ENCODE peak calls at places on chromosomes 11 and 22, in seven cellular contexts. A, I, N, S, D, G and Y are unnamed samples. For H3K27me3, the result is how much of the 10 kb centered on the place peaks cover.

GRCh38 chr22:40668611-40669390 is 10.5 kb upstream of the MCHR1 start:
- DNase-seq in D (peak), S (no peak), N (no peak), A (peak), G (no peak), I (no peak), Y (no peak)

GRCh38 chr11:123404626-123405025 is 25.4 kb upstream of the GRAMD1B start:
- DNase-seq in S (peak), N (no peak), A (no peak), I (no peak), D (no peak), G (no peak), Y (no peak)

GRCh38 chr22:23908561-23909205 is 14.5 kb downstream of the MIF start:
- DNase-seq in A (no peak), G (peak), N (no peak), I (no peak), D (no peak), S (no peak), Y (no peak)

GRCh38 chr11:44269369-44270351 is 40.3 kb downstream of the ALX4 start:
- DNase-seq in G (no peak), N (peak), A (peak), D (no peak), S (peak), I (no peak), Y (no peak)

GRCh38 chr11:96055706-96056387 is 131.9 kb upstream of the MTMR2 start:
- DNase-seq in A (peak), N (no peak), S (no peak), D (no peak), G (no peak), I (no peak), Y (no peak)

GRCh38 chr11:65887723-65888162 is 528 bp downstream of the FIBP start:
- DNase-seq in G (no peak), A (peak), S (no peak), D (no peak), I (no peak), N (peak), Y (no peak)

GRCh38 chr11:88175707-88176066 is 444 bp upstream of the RAB38 start:
- DNase-seq in D (no peak), G (no peak), I (no peak), N (no peak), A (peak), S (peak), Y (no peak)

GRCh38 chr22:42697542-42698013 is 23.1 kb downstream of the A4GALT start:
- DNase-seq in D (peak), I (peak), S (peak), A (peak), G (peak), N (no peak), Y (peak)

GRCh38 chr22:38986629-38987028 is 4.5 kb downstream of the APOBEC3B start:
- DNase-seq in G (no peak), N (no peak), A (no peak), D (no peak), S (no peak), I (no peak), Y (no peak)

GRCh38 chr22:46968848-46969247 is 206.4 kb downstream of the TBC1D22A start:
- DNase-seq in N (no peak), S (no peak), D (no peak), A (no peak), G (no peak), I (no peak), Y (no peak)

GRCh38 chr11:18617688-18618340 is 16.3 kb downstream of the SPTY2D1 start:
- DNase-seq in I (no peak), A (peak), S (no peak), D (no peak), G (no peak), N (no peak), Y (no peak)

GRCh38 chr22:31148953-31149627 is 8.8 kb upstream of the PLA2G3 start:
- DNase-seq in A (peak), D (peak), I (peak), N (peak), S (peak), G (peak), Y (peak)

GRCh38 chr22:19933328-19934241 is 8.0 kb upstream of the COMT start:
- DNase-seq in A (no peak), G (no peak), D (no peak), S (no peak), N (no peak), I (no peak), Y (no peak)
- H3K27ac ChIP-seq in A (no peak), G (no peak), D (no peak), S (no peak), N (no peak), I (no peak), Y (no peak)

GRCh38 chr22:28024422-28024888 is 105.4 kb upstream of the PITPNB start:
- DNase-seq in A (no peak), N (peak), I (peak), D (no peak), G (peak), S (peak), Y (no peak)
- H3K4me3 ChIP-seq in A (no peak), N (no peak), I (no peak), D (no peak), G (no peak), S (no peak), Y (no peak)

DNA sequence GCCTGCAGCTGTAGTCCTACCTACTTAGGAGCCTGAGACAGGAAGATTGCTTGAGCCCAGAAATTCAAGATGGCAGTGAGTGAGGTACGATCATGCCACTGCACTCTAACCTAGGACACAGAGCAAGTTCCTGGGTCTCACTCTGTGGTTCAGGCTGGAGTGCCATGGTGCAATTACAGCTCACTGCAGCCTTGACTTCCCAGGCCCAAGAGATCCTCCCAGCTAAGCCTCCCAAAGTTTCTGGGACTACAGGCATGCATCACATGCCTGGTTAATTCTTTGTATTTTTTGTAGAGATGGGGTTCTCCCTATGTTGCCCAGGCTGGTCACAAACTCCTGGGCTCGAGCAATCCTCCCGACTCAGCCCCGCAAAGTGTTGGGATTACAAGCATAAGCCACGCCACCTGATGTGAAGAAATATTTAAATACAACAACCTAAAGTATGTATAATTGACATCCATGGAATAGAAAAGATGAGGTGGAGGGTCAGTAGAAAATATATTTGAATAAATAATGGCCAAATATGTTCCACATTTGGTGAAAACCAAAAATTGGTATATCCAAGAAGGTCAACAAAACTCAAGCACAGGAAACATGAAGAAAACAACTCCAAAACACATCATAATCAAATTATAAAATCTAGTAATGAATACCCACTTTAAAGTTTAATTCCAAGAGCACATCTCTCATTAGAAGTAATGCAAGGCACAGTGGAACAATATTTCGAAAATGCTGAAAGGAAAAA is 47.9 kb upstream of the IGLL5 start:
- DNase-seq in S (no peak), N (no peak), A (no peak), G (no peak), I (no peak), D (no peak), Y (no peak)
- H3K27me3 ChIP-seq in S (under half), N (under half), A (under half), G (under half), I (under half), D (under half), Y (under half)

GRCh38 chr22:29000641-29001040 is 61.0 kb downstream of the C22orf31 start:
- DNase-seq in G (no peak), I (no peak), N (no peak), A (no peak), D (no peak), S (no peak), Y (no peak)
- H3K27ac ChIP-seq in G (no peak), I (no peak), N (no peak), A (no peak), D (no peak), S (no peak), Y (no peak)

DNA sequence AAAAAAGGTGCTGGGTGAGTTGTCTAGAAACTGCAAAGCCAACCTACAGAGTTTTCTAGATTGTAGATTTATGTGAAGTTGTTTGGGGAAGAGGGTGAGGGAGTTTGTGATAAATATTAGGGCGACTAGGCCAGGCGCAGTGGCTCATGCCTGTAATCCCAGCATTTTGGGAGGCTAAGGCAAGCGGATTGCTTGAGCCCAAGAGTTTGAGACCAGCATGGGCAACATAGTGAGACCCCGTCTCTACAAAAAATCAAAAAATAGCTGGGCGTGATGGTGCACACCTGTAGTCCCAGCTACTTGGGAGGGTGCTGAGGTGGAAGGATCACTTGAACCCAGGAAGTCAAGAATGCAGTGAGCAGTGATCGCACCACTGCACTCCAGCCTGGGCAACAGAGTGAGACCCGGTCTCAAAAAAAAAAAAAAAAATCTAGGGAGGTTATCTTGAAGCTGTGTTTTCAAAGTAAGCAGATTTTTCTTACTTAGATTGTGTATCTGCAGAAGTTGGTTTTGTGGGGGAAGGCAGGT is 844 bp downstream of the APOL6 start:
- DNase-seq in A (no peak), N (no peak), I (no peak), G (no peak), S (no peak), D (no peak), Y (no peak)
- H3K4me3 ChIP-seq in A (peak), N (peak), I (peak), G (peak), S (peak), D (no peak), Y (peak)

GRCh38 chr11:45724145-45724544 is 58.7 kb upstream of the CHST1 start:
- DNase-seq in I (no peak), G (no peak), A (no peak), N (peak), S (no peak), D (no peak), Y (no peak)
- H3K27me3 ChIP-seq in I (under half), G (under half), A (under half), N (under half), S (under half), D (under half), Y (under half)

DNA sequence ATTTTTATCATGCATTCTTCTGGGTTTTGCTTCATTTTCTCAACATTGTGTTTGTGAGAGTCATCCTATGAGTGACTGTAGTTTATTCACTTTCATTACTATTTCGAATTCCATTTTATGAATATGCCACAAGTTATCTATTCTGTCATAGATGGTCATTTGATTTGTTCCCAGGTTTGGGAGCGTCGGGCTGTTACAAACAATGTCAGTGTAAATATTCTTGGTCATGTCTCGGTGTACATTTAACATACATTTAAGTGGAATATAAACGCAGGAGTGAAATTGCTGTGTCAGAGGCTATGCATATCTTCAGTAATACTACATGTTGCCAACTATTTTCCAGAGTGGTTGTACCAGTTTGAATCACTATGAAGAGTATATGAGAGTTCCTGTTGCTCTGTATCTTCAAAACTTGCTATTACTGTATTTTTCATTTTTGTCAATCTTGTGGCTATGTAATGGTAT is 2.4 kb downstream of the TRIM44 start:
- DNase-seq in D (no peak), I (no peak), A (peak), G (no peak), N (no peak), S (no peak), Y (no peak)
- H3K27ac ChIP-seq in D (no peak), I (no peak), A (no peak), G (no peak), N (no peak), S (no peak), Y (no peak)